ENCODE peak calls at places on chromosome 15, in six cellular contexts. Y is ascending aorta; G is naive thymus-derived CD4-positive, alpha-beta T cell; X is PC-3; V is transverse colon; T is breast epithelium. J is an unnamed sample. For H3K4me1, the result is how much of the 10 kb centered on the place peaks cover.

GRCh38 chr15:80105193-80105984 is 45.9 kb downstream of the ZFAND6 start:
- DNase-seq in V (no peak), X (peak), T (no peak), Y (no peak), G (no peak), J (peak)

GRCh38 chr15:90789496-90789895 is 72.3 kb downstream of the BLM start:
- DNase-seq in X (no peak), V (no peak), Y (no peak), T (no peak), G (no peak), J (no peak)

GRCh38 chr15:49035825-49036224 is 10.4 kb downstream of the SECISBP2L start:
- DNase-seq in T (no peak), Y (no peak), X (no peak), V (no peak), G (no peak), J (no peak)

GRCh38 chr15:52306270-52306669 is 10.7 kb upstream of the MYO5C start:
- DNase-seq in X (peak), T (no peak), G (no peak), Y (no peak), V (no peak), J (peak)

GRCh38 chr15:97446138-97446537 is 514.4 kb upstream of the ARRDC4 start:
- DNase-seq in X (no peak), G (no peak), Y (no peak), T (no peak), V (no peak), J (no peak)

GRCh38 chr15:75844629-75845390 is 1.6 kb downstream of the UBE2Q2 start:
- DNase-seq in Y (no peak), V (no peak), G (peak), T (no peak), X (no peak), J (no peak)

GRCh38 chr15:42549052-42549491 is 434 bp downstream of the HAUS2 start:
- DNase-seq in X (peak), V (peak), G (no peak), Y (no peak), T (no peak), J (no peak)

GRCh38 chr15:90018216-90018831 is 17.2 kb downstream of the ZNF710 start:
- DNase-seq in Y (no peak), G (no peak), T (no peak), V (peak), X (no peak), J (no peak)

GRCh38 chr15:99566157-99566900 is 545 bp downstream of the MEF2A start:
- DNase-seq in Y (no peak), G (peak), T (no peak), V (peak), X (peak), J (no peak)

GRCh38 chr15:101276501-101277037 is 716 bp downstream of the SELENOS start:
- DNase-seq in V (no peak), T (no peak), G (no peak), Y (no peak), X (peak), J (no peak)

GRCh38 chr15:97893988-97894387 is 66.5 kb upstream of the ARRDC4 start:
- DNase-seq in T (no peak), X (peak), V (no peak), Y (no peak), G (no peak), J (peak)

DNA sequence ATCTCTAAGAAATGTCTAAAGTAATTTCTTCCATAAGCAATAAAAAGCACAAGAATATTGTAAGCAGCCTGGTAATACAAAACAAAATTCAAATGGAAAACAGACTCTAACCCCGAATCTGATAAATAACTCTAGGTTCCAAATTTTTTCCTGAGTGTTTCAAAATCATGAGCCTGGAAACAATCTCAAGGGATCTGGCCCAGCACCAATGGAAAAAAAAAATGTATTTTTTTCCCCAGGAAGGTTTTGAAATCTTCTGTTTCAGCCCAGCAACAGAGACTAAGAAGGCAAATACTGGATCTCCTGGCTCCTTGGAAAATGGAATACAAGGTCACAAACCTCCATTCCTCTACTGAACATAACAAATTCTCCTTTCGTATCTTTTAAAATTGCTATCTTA is 13.0 kb downstream of the TBC1D2B start:
- DNase-seq in Y (no peak), V (no peak), T (no peak), G (no peak), X (no peak), J (no peak)
- H3K4me1 ChIP-seq in Y (half or more), V (half or more), T (under half), G (half or more), X (under half), J (under half)

GRCh38 chr15:63709365-63709764 is 112.2 kb downstream of the FBXL22 start:
- DNase-seq in V (no peak), X (no peak), G (no peak), Y (no peak), T (no peak), J (no peak)

GRCh38 chr15:63703641-63704040 is 106.5 kb downstream of the FBXL22 start:
- DNase-seq in V (no peak), G (no peak), Y (no peak), T (no peak), X (no peak), J (no peak)

GRCh38 chr15:63712828-63713520 is 115.8 kb downstream of the FBXL22 start:
- DNase-seq in Y (no peak), X (no peak), G (no peak), V (no peak), T (no peak), J (no peak)

DNA sequence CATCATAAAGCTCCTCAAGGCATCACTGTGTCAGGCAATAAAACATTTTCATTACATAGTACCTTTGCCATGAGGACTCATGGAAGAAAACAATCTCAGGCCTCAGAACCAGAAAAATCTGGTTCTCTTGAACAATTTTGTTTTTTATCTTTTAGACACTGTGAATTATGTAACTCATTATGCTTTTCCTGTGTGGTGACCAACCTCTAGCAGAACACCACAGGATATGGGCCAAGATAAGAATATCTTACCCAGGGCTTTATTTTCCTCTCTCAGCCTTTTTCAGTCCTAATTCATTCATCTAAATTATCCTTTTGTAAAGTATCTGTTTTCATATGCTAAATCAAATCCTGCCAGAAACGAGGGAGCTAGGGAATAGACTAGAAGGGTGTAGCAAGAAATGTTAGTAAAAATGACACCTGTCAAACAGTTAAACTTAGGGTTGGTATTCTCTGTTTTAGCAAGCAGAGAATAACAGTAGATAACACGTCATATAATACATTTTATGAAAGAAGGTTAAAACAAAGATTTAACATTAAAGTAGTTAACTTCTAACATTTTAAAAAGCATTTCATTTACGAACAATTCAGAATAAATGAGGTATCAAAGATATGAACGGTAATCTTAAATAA is 111.1 kb downstream of the FBXL22 start:
- DNase-seq in G (peak), Y (no peak), X (no peak), V (no peak), T (no peak), J (no peak)
- H3K4me1 ChIP-seq in G (under half), Y (under half), X (under half), V (under half), T (under half), J (under half)

DNA sequence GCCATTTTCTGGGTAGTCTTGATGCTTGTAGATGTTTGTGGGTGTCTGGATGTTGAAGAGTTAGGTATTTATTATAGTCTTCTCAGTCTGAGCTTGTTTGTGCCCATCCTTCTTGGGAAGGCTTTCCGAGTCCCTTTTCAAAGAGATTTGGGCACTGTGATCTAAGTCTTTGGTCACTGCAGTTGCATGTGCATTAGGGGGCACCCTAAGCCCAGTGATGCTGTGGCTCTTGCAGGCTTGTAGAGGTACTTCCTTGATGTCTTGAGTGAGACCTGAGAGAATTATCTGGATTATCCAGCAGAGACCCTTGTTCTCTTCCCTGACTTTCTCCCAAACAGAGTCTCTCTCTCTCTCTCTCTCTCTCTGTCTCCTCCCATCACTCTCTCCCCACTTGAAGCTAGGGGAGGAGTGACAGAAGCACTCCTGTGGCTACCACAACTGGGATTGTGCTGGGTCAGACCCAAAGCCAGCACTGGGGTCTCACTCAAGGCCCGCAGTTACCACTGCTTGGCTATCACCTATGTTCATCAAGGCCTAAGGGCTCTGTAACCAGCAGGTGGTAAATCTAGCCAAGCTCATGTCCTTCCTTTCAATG is 68.5 kb downstream of the TMCO5A start:
- DNase-seq in T (no peak), X (peak), Y (no peak), V (peak), G (no peak), J (peak)
- H3K4me1 ChIP-seq in T (under half), X (under half), Y (under half), V (under half), G (under half), J (under half)

GRCh38 chr15:74400915-74401757 is 32.6 kb downstream of the SEMA7A start:
- DNase-seq in Y (no peak), X (peak), G (no peak), V (no peak), T (no peak), J (no peak)
- H3K4me1 ChIP-seq in Y (under half), X (half or more), G (under half), V (under half), T (under half), J (under half)

DNA sequence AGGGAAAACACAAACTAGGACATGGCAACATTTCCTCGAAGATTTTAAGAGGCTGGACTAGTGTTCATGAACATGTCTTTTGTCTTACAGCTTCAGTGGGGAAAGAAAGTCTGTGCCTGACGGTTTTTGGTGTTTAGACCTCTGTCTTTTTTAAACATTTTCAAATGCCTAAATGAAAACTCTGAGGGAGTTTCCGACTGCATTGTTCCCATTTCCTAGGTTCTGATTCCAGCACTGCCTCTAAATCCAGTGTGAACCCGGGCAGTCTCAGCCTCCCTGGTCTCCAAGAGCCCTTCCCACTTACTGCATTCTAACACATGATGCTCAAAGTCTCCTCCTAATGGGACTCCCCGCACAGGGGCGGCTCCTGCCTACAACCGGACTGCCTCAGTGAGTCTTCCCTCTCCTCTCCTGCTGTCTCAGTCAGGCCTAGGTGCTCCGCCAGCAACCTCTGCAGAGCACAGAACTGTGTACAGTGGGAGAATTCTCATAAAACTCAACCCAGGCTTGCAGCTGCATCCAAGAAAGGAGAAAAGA is 29.0 kb downstream of the TBC1D2B start:
- DNase-seq in Y (no peak), T (no peak), G (no peak), X (no peak), V (no peak), J (no peak)
- H3K4me1 ChIP-seq in Y (under half), T (under half), G (half or more), X (under half), V (half or more), J (under half)

GRCh38 chr15:94235681-94236080 is 4.3 kb downstream of the MCTP2 start:
- DNase-seq in G (no peak), V (no peak), X (no peak), T (no peak), Y (no peak), J (no peak)
- H3K4me1 ChIP-seq in G (under half), V (half or more), X (under half), T (under half), Y (under half), J (under half)

GRCh38 chr15:38646716-38647115 is 82.1 kb upstream of the RASGRP1 start:
- DNase-seq in G (no peak), Y (no peak), X (no peak), V (no peak), T (no peak), J (no peak)

GRCh38 chr15:38648116-38648843 is 83.7 kb upstream of the RASGRP1 start:
- DNase-seq in G (no peak), X (no peak), T (no peak), Y (no peak), V (no peak), J (peak)

GRCh38 chr15:38650936-38651327 is 86.3 kb upstream of the RASGRP1 start:
- DNase-seq in T (no peak), V (no peak), G (no peak), Y (no peak), X (no peak), J (no peak)

GRCh38 chr15:38650384-38650783 is 85.8 kb upstream of the RASGRP1 start:
- DNase-seq in X (no peak), V (no peak), G (no peak), T (no peak), Y (no peak), J (no peak)

DNA sequence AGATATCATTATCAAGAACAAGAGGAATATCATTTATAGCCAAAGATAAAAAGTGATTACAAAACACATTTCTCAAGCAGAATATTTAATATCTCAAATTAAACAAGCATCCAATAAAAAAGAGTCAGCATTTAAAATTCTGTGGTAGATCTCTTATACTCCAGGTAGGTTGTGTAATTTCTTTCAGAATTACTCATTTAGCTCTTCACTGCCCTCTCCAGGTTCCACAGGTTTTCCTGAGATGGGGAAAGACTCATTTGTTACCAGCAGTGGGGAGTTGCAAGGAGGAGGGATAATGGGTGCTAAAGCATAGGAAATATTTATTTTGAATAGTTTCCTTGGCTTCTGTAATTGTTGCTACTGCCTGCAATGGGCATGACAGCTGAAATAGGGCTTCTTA is 83.1 kb upstream of the RASGRP1 start:
- DNase-seq in T (no peak), Y (no peak), G (no peak), V (no peak), X (peak), J (no peak)
- H3K4me1 ChIP-seq in T (under half), Y (under half), G (half or more), V (under half), X (under half), J (under half)

J was measured in foreskin keratinocyte.